ENCODE peak calls at places on chromosomes 12 and 14, in eight cellular contexts. One of them, this sample, is unnamed.

GRCh38 chr12:54220092-54220557 is 31.3 kb upstream of the SMUG1 start:
- DNase-seq in colonic mucosa: peak
- DNase-seq in A549: peak
- DNase-seq in Calu3: peak
- DNase-seq in choroid plexus epithelial cell: peak
- DNase-seq in brain microvascular endothelial cell: peak
- DNase-seq in GM10248: peak
- DNase-seq in lung: no peak
- DNase-seq in this sample: peak

GRCh38 chr12:753401-754237 is 1.2 kb downstream of the WNK1 start:
- DNase-seq in choroid plexus epithelial cell: peak
- DNase-seq in lung: peak
- DNase-seq in Calu3: peak
- DNase-seq in colonic mucosa: peak
- DNase-seq in GM10248: peak
- DNase-seq in A549: no peak
- DNase-seq in brain microvascular endothelial cell: no peak
- DNase-seq in this sample: no peak

GRCh38 chr12:125024949-125025563 is 31.6 kb downstream of the BRI3BP start:
- DNase-seq in lung: no peak
- DNase-seq in colonic mucosa: no peak
- DNase-seq in Calu3: no peak
- DNase-seq in choroid plexus epithelial cell: no peak
- DNase-seq in A549: no peak
- DNase-seq in GM10248: no peak
- DNase-seq in brain microvascular endothelial cell: no peak
- DNase-seq in this sample: no peak

GRCh38 chr12:58775396-58775795 is 144.9 kb downstream of the LRIG3 start:
- DNase-seq in choroid plexus epithelial cell: no peak
- DNase-seq in brain microvascular endothelial cell: no peak
- DNase-seq in lung: no peak
- DNase-seq in A549: no peak
- DNase-seq in Calu3: no peak
- DNase-seq in GM10248: no peak
- DNase-seq in colonic mucosa: no peak
- DNase-seq in this sample: no peak

GRCh38 chr12:101459642-101460346 is 15.3 kb upstream of the SPIC start:
- DNase-seq in GM10248: no peak
- DNase-seq in A549: peak
- DNase-seq in brain microvascular endothelial cell: no peak
- DNase-seq in choroid plexus epithelial cell: peak
- DNase-seq in lung: no peak
- DNase-seq in colonic mucosa: peak
- DNase-seq in Calu3: peak
- DNase-seq in this sample: peak

GRCh38 chr12:62211510-62211909 is 48.7 kb upstream of the USP15 start:
- DNase-seq in lung: no peak
- DNase-seq in choroid plexus epithelial cell: no peak
- DNase-seq in Calu3: no peak
- DNase-seq in A549: no peak
- DNase-seq in brain microvascular endothelial cell: no peak
- DNase-seq in colonic mucosa: no peak
- DNase-seq in GM10248: no peak
- DNase-seq in this sample: no peak

GRCh38 chr12:69238589-69239285 is 632 bp upstream of the CPSF6 start:
- DNase-seq in lung: no peak
- DNase-seq in GM10248: no peak
- DNase-seq in A549: no peak
- DNase-seq in choroid plexus epithelial cell: no peak
- DNase-seq in colonic mucosa: no peak
- DNase-seq in brain microvascular endothelial cell: no peak
- DNase-seq in Calu3: no peak
- DNase-seq in this sample: no peak

GRCh38 chr12:30440826-30441602 is 254.7 kb downstream of the IPO8 start:
- DNase-seq in Calu3: peak
- DNase-seq in GM10248: no peak
- DNase-seq in choroid plexus epithelial cell: peak
- DNase-seq in colonic mucosa: no peak
- DNase-seq in lung: no peak
- DNase-seq in A549: peak
- DNase-seq in brain microvascular endothelial cell: peak
- DNase-seq in this sample: no peak

GRCh38 chr14:20578325-20578724 is 9.5 kb downstream of the RNASE11 start:
- DNase-seq in GM10248: no peak
- DNase-seq in choroid plexus epithelial cell: no peak
- DNase-seq in A549: no peak
- DNase-seq in Calu3: no peak
- DNase-seq in colonic mucosa: no peak
- DNase-seq in brain microvascular endothelial cell: no peak
- DNase-seq in lung: no peak
- DNase-seq in this sample: no peak

GRCh38 chr12:53675701-53676607 is at the start of gene ATP5MC2:
- DNase-seq in A549: peak
- DNase-seq in lung: peak
- DNase-seq in choroid plexus epithelial cell: peak
- DNase-seq in GM10248: peak
- DNase-seq in brain microvascular endothelial cell: peak
- DNase-seq in Calu3: peak
- DNase-seq in colonic mucosa: peak
- DNase-seq in this sample: peak

GRCh38 chr12:77847665-77848431 is 17.2 kb downstream of the NAV3 start:
- DNase-seq in GM10248: no peak
- DNase-seq in colonic mucosa: no peak
- DNase-seq in lung: no peak
- DNase-seq in Calu3: no peak
- DNase-seq in A549: no peak
- DNase-seq in brain microvascular endothelial cell: peak
- DNase-seq in choroid plexus epithelial cell: peak
- DNase-seq in this sample: peak

GRCh38 chr12:132323171-132324010 is 6.0 kb downstream of the GALNT9 start:
- DNase-seq in colonic mucosa: no peak
- DNase-seq in A549: no peak
- DNase-seq in lung: no peak
- DNase-seq in choroid plexus epithelial cell: peak
- DNase-seq in Calu3: no peak
- DNase-seq in brain microvascular endothelial cell: no peak
- DNase-seq in GM10248: no peak
- DNase-seq in this sample: no peak

GRCh38 chr12:65432606-65433005 is 154.1 kb downstream of the MSRB3 start:
- DNase-seq in choroid plexus epithelial cell: no peak
- DNase-seq in lung: no peak
- DNase-seq in Calu3: no peak
- DNase-seq in brain microvascular endothelial cell: no peak
- DNase-seq in GM10248: no peak
- DNase-seq in A549: no peak
- DNase-seq in colonic mucosa: no peak
- DNase-seq in this sample: no peak

GRCh38 chr12:26465419-26466097 is 270.2 kb downstream of the SSPN start:
- DNase-seq in brain microvascular endothelial cell: no peak
- DNase-seq in Calu3: no peak
- DNase-seq in lung: no peak
- DNase-seq in GM10248: no peak
- DNase-seq in A549: no peak
- DNase-seq in colonic mucosa: no peak
- DNase-seq in choroid plexus epithelial cell: peak
- DNase-seq in this sample: no peak

GRCh38 chr14:101125313-101125712 is 221.8 kb upstream of the RTL1 start:
- DNase-seq in brain microvascular endothelial cell: no peak
- DNase-seq in GM10248: no peak
- DNase-seq in Calu3: no peak
- DNase-seq in colonic mucosa: no peak
- DNase-seq in lung: peak
- DNase-seq in A549: no peak
- DNase-seq in choroid plexus epithelial cell: no peak
- DNase-seq in this sample: no peak

GRCh38 chr14:20350860-20351259 is 7.4 kb downstream of the PARP2 start:
- DNase-seq in brain microvascular endothelial cell: no peak
- DNase-seq in Calu3: no peak
- DNase-seq in GM10248: no peak
- DNase-seq in colonic mucosa: no peak
- DNase-seq in choroid plexus epithelial cell: peak
- DNase-seq in A549: no peak
- DNase-seq in lung: no peak
- DNase-seq in this sample: peak

GRCh38 chr12:114152890-114153289 is 186.8 kb upstream of the RBM19 start:
- DNase-seq in GM10248: no peak
- DNase-seq in lung: no peak
- DNase-seq in Calu3: no peak
- DNase-seq in colonic mucosa: no peak
- DNase-seq in choroid plexus epithelial cell: no peak
- DNase-seq in A549: no peak
- DNase-seq in brain microvascular endothelial cell: no peak
- DNase-seq in this sample: peak

GRCh38 chr12:6827982-6828670 is at the start of gene P3H3:
- DNase-seq in GM10248: no peak
- DNase-seq in choroid plexus epithelial cell: peak
- DNase-seq in lung: no peak
- DNase-seq in Calu3: no peak
- DNase-seq in brain microvascular endothelial cell: peak
- DNase-seq in A549: peak
- DNase-seq in colonic mucosa: no peak
- DNase-seq in this sample: peak

GRCh38 chr12:47017901-47018479 is 61.4 kb upstream of the PCED1B start:
- DNase-seq in lung: no peak
- DNase-seq in colonic mucosa: no peak
- DNase-seq in brain microvascular endothelial cell: peak
- DNase-seq in choroid plexus epithelial cell: peak
- DNase-seq in Calu3: no peak
- DNase-seq in A549: peak
- DNase-seq in GM10248: no peak
- DNase-seq in this sample: peak

GRCh38 chr12:54141534-54142475 is 47.0 kb downstream of the SMUG1 start:
- DNase-seq in GM10248: no peak
- DNase-seq in lung: no peak
- DNase-seq in A549: no peak
- DNase-seq in Calu3: no peak
- DNase-seq in brain microvascular endothelial cell: no peak
- DNase-seq in colonic mucosa: no peak
- DNase-seq in choroid plexus epithelial cell: no peak
- DNase-seq in this sample: peak

GRCh38 chr12:27618836-27619235 is 77.4 kb upstream of the REP15 start:
- DNase-seq in GM10248: no peak
- DNase-seq in colonic mucosa: no peak
- DNase-seq in lung: no peak
- DNase-seq in Calu3: no peak
- DNase-seq in A549: no peak
- DNase-seq in brain microvascular endothelial cell: peak
- DNase-seq in choroid plexus epithelial cell: no peak
- DNase-seq in this sample: no peak
- TF ChIP-seq CTCF in GM10248: no peak
- TF ChIP-seq CTCF in colonic mucosa: no peak
- TF ChIP-seq CTCF in lung: no peak
- TF ChIP-seq CTCF in Calu3: no peak
- TF ChIP-seq CTCF in A549: no peak
- TF ChIP-seq CTCF in brain microvascular endothelial cell: no peak
- TF ChIP-seq CTCF in choroid plexus epithelial cell: no peak
- TF ChIP-seq CTCF in this sample: no peak

DNA sequence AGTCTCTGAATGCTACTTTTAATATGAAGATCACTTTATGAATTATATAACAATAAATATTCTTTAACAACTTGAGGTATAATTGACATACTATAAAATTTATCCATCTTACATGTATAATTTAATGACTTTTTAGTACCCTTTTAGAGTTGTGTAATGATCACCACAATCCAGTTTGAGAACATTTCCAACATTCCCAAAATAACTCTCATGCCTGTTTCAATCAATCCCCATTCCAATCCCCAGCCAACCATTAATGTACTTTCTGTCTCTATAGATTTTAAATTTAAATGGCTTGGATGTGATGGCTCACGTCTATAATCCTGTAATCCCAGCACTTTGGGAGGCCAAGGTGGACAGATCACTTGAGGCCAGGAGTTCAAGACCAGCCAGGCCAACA is 23.5 kb upstream of the FRMD6 start:
- DNase-seq in Calu3: no peak
- DNase-seq in A549: no peak
- DNase-seq in lung: no peak
- DNase-seq in brain microvascular endothelial cell: no peak
- DNase-seq in colonic mucosa: no peak
- DNase-seq in choroid plexus epithelial cell: no peak
- DNase-seq in GM10248: no peak
- DNase-seq in this sample: no peak
- TF ChIP-seq CTCF in Calu3: no peak
- TF ChIP-seq CTCF in A549: no peak
- TF ChIP-seq CTCF in lung: no peak
- TF ChIP-seq CTCF in brain microvascular endothelial cell: no peak
- TF ChIP-seq CTCF in colonic mucosa: no peak
- TF ChIP-seq CTCF in choroid plexus epithelial cell: no peak
- TF ChIP-seq CTCF in GM10248: no peak
- TF ChIP-seq CTCF in this sample: no peak

GRCh38 chr14:105335735-105336476 is 21.4 kb downstream of the PACS2 start:
- DNase-seq in Calu3: no peak
- DNase-seq in choroid plexus epithelial cell: no peak
- DNase-seq in A549: no peak
- DNase-seq in brain microvascular endothelial cell: no peak
- DNase-seq in GM10248: no peak
- DNase-seq in lung: no peak
- DNase-seq in colonic mucosa: no peak
- DNase-seq in this sample: no peak
- TF ChIP-seq CTCF in Calu3: no peak
- TF ChIP-seq CTCF in choroid plexus epithelial cell: no peak
- TF ChIP-seq CTCF in A549: no peak
- TF ChIP-seq CTCF in brain microvascular endothelial cell: no peak
- TF ChIP-seq CTCF in GM10248: no peak
- TF ChIP-seq CTCF in lung: no peak
- TF ChIP-seq CTCF in colonic mucosa: no peak
- TF ChIP-seq CTCF in this sample: no peak

DNA sequence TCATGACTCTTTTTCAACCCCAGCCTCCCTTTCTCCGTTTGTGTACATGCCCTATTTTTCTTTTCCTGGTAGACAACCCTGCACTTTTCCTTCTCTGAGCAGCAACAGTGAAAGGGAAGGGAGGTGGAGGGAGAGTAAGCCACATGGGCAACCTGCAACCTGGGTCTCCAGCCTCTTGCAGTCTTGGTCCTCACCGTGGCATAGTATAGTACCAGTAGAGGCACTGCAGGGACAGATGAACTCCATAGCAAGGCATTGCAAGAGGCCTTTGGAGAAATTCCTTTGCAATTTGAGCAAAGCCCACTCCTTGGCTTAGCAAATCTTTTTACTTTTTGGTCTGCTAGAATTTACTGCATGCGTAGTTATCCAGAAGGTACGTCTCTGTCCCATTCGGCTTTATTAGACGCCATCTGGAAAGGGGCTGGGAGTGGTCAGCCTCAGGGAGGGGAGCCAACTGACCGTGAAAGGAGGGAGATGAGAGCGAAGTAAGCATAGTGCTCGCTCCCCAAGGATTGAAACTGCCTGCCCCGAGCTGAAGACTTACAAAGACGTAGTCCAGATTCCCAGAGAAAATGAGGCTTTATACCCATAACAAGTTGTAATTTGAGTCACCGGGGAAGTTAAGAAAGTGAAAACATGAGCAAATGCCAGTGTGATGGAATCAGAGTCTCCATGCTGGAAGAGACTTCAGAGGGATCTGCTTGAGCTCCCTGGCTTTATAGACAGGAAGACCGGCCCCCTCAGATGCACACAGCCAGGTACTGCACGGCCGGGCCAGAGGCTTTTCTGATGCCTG is 331.9 kb downstream of the CACNA1C start:
- DNase-seq in choroid plexus epithelial cell: peak
- DNase-seq in colonic mucosa: no peak
- DNase-seq in GM10248: no peak
- DNase-seq in lung: no peak
- DNase-seq in brain microvascular endothelial cell: peak
- DNase-seq in A549: no peak
- DNase-seq in Calu3: no peak
- DNase-seq in this sample: peak
- TF ChIP-seq CTCF in choroid plexus epithelial cell: no peak
- TF ChIP-seq CTCF in colonic mucosa: no peak
- TF ChIP-seq CTCF in GM10248: no peak
- TF ChIP-seq CTCF in lung: no peak
- TF ChIP-seq CTCF in brain microvascular endothelial cell: peak
- TF ChIP-seq CTCF in A549: no peak
- TF ChIP-seq CTCF in Calu3: no peak
- TF ChIP-seq CTCF in this sample: no peak

GRCh38 chr14:105317546-105317945 is 3.0 kb downstream of the PACS2 start:
- DNase-seq in brain microvascular endothelial cell: no peak
- DNase-seq in A549: no peak
- DNase-seq in lung: no peak
- DNase-seq in choroid plexus epithelial cell: no peak
- DNase-seq in GM10248: no peak
- DNase-seq in Calu3: no peak
- DNase-seq in colonic mucosa: no peak
- DNase-seq in this sample: peak
- TF ChIP-seq CTCF in brain microvascular endothelial cell: no peak
- TF ChIP-seq CTCF in A549: no peak
- TF ChIP-seq CTCF in lung: no peak
- TF ChIP-seq CTCF in choroid plexus epithelial cell: no peak
- TF ChIP-seq CTCF in GM10248: no peak
- TF ChIP-seq CTCF in Calu3: no peak
- TF ChIP-seq CTCF in colonic mucosa: no peak
- TF ChIP-seq CTCF in this sample: no peak